ENCODE peak calls at places on chromosome 2, in six cellular contexts. F is SJSA1; X is effector CD4-positive, alpha-beta T cell; K is left colon; E is pancreas; H is stimulated activated CD4-positive, alpha-beta T cell treated with anti-CD3 and anti-CD28 coated beads, Interleukin-2, amount 100 ng/mL, for 48 hours. Z is an unnamed sample.
A peak's percentile ranks its signal among the peaks of the same experiment; 100 is the strongest.

GRCh38 chr2:10414591-10414990 is 33.5 kb downstream of the ODC1 start:
- DNase-seq in F (no peak), X (no peak), K (no peak), E (no peak), H (no peak), Z (no peak)

GRCh38 chr2:64393611-64394010 is 60.4 kb upstream of the LGALSL start:
- DNase-seq in F (no peak), X (no peak), K (no peak), E (no peak), H (no peak), Z (no peak)

GRCh38 chr2:59181347-59181746 is 940.2 kb upstream of the FANCL start:
- DNase-seq in F (no peak), X (no peak), K (no peak), E (no peak), H (no peak), Z (no peak)

GRCh38 chr2:71910277-71910676 is 237.4 kb downstream of the CYP26B1 start:
- DNase-seq in F (no peak), X (no peak), K (no peak), E (no peak), H (no peak), Z (no peak)

GRCh38 chr2:228037915-228038314 is 143.6 kb downstream of the SPHKAP start:
- DNase-seq in F (no peak), X (no peak), K (no peak), E (no peak), H (no peak), Z (no peak)

GRCh38 chr2:231937057-231937456 is 10.9 kb upstream of the NPPC start:
- DNase-seq in F (no peak), X (no peak), K (no peak), E (no peak), H (no peak), Z (no peak)

GRCh38 chr2:22817197-22817596 is 567.8 kb upstream of the KLHL29 start:
- DNase-seq in F (no peak), X (no peak), K (no peak), E (no peak), H (no peak), Z (peak; percentile 38)

GRCh38 chr2:237132799-237133198 is 47.1 kb downstream of the COPS8 start:
- DNase-seq in F (peak; percentile 33), X (no peak), K (no peak), E (no peak), H (no peak), Z (peak; percentile 3)

GRCh38 chr2:70767094-70767698 is 804 bp downstream of the ADD2 start:
- DNase-seq in F (no peak), X (no peak), K (no peak), E (peak; percentile 12), H (peak; percentile 1), Z (peak; percentile 9)

GRCh38 chr2:216845426-216845825 is 14.4 kb downstream of the TNP1 start:
- DNase-seq in F (no peak), X (no peak), K (no peak), E (no peak), H (no peak), Z (no peak)

Z was measured in Caco-2.